ENCODE peak calls at places on chromosomes 5 and 9, in eight cellular contexts. One of them, this sample, is unnamed.
A peak's percentile ranks its signal among the peaks of the same experiment; 100 is the strongest.

GRCh38 chr9:135898634-135899407 is 8.5 kb downstream of the CAMSAP1 start:
- DNase-seq in activated naive CD4-positive, alpha-beta T cell treated with Interleukin-2 at 50 U/mL for 16 hours: no peak
- DNase-seq in NCI-H524: no peak
- DNase-seq in DMS79: no peak
- DNase-seq in amniotic stem cell: no peak
- DNase-seq in brain microvascular endothelial cell: no peak
- DNase-seq in neural crest cell: no peak
- DNase-seq in activated B cell treated with CpG ODN at 0.5 μM for 24 hours: no peak
- DNase-seq in this sample: peak; percentile 67

GRCh38 chr5:150342583-150342982 is 14.9 kb upstream of the TCOF1 start:
- DNase-seq in activated B cell treated with CpG ODN at 0.5 μM for 24 hours: no peak
- DNase-seq in brain microvascular endothelial cell: no peak
- DNase-seq in neural crest cell: no peak
- DNase-seq in amniotic stem cell: no peak
- DNase-seq in NCI-H524: no peak
- DNase-seq in DMS79: no peak
- DNase-seq in activated naive CD4-positive, alpha-beta T cell treated with Interleukin-2 at 50 U/mL for 16 hours: no peak
- DNase-seq in this sample: no peak

GRCh38 chr9:82206946-82207345 is 218.4 kb downstream of the SPATA31D1 start:
- DNase-seq in DMS79: no peak
- DNase-seq in brain microvascular endothelial cell: no peak
- DNase-seq in NCI-H524: no peak
- DNase-seq in neural crest cell: no peak
- DNase-seq in amniotic stem cell: no peak
- DNase-seq in activated naive CD4-positive, alpha-beta T cell treated with Interleukin-2 at 50 U/mL for 16 hours: no peak
- DNase-seq in activated B cell treated with CpG ODN at 0.5 μM for 24 hours: no peak
- DNase-seq in this sample: no peak

GRCh38 chr5:38926121-38926520 is 80.3 kb downstream of the OSMR start:
- DNase-seq in activated naive CD4-positive, alpha-beta T cell treated with Interleukin-2 at 50 U/mL for 16 hours: no peak
- DNase-seq in activated B cell treated with CpG ODN at 0.5 μM for 24 hours: no peak
- DNase-seq in amniotic stem cell: no peak
- DNase-seq in neural crest cell: no peak
- DNase-seq in DMS79: no peak
- DNase-seq in NCI-H524: no peak
- DNase-seq in brain microvascular endothelial cell: peak; percentile 77
- DNase-seq in this sample: peak; percentile 75

GRCh38 chr5:135724475-135725065 is 109.9 kb upstream of the SLC25A48 start:
- DNase-seq in brain microvascular endothelial cell: no peak
- DNase-seq in DMS79: no peak
- DNase-seq in activated B cell treated with CpG ODN at 0.5 μM for 24 hours: no peak
- DNase-seq in activated naive CD4-positive, alpha-beta T cell treated with Interleukin-2 at 50 U/mL for 16 hours: no peak
- DNase-seq in NCI-H524: no peak
- DNase-seq in amniotic stem cell: no peak
- DNase-seq in neural crest cell: no peak
- DNase-seq in this sample: no peak

GRCh38 chr5:6829150-6829784 is 116.0 kb downstream of the TENT4A start:
- DNase-seq in neural crest cell: no peak
- DNase-seq in DMS79: no peak
- DNase-seq in amniotic stem cell: no peak
- DNase-seq in brain microvascular endothelial cell: no peak
- DNase-seq in NCI-H524: no peak
- DNase-seq in activated B cell treated with CpG ODN at 0.5 μM for 24 hours: no peak
- DNase-seq in activated naive CD4-positive, alpha-beta T cell treated with Interleukin-2 at 50 U/mL for 16 hours: peak; percentile 67
- DNase-seq in this sample: no peak

GRCh38 chr5:122151640-122152039 is 22.3 kb downstream of the ZNF474 start:
- DNase-seq in activated naive CD4-positive, alpha-beta T cell treated with Interleukin-2 at 50 U/mL for 16 hours: no peak
- DNase-seq in amniotic stem cell: peak; percentile 34
- DNase-seq in activated B cell treated with CpG ODN at 0.5 μM for 24 hours: no peak
- DNase-seq in brain microvascular endothelial cell: peak; percentile 92
- DNase-seq in neural crest cell: no peak
- DNase-seq in DMS79: no peak
- DNase-seq in NCI-H524: no peak
- DNase-seq in this sample: peak; percentile 76

GRCh38 chr9:33445389-33445881 is 2.0 kb downstream of the AQP3 start:
- DNase-seq in neural crest cell: no peak
- DNase-seq in NCI-H524: no peak
- DNase-seq in brain microvascular endothelial cell: no peak
- DNase-seq in activated B cell treated with CpG ODN at 0.5 μM for 24 hours: no peak
- DNase-seq in activated naive CD4-positive, alpha-beta T cell treated with Interleukin-2 at 50 U/mL for 16 hours: no peak
- DNase-seq in DMS79: no peak
- DNase-seq in amniotic stem cell: no peak
- DNase-seq in this sample: no peak

GRCh38 chr9:122051401-122052346 is 41.4 kb downstream of the TTLL11 start:
- DNase-seq in brain microvascular endothelial cell: peak; percentile 38
- DNase-seq in amniotic stem cell: no peak
- DNase-seq in DMS79: no peak
- DNase-seq in neural crest cell: no peak
- DNase-seq in activated naive CD4-positive, alpha-beta T cell treated with Interleukin-2 at 50 U/mL for 16 hours: peak; percentile 63
- DNase-seq in NCI-H524: no peak
- DNase-seq in activated B cell treated with CpG ODN at 0.5 μM for 24 hours: no peak
- DNase-seq in this sample: peak; percentile 31

GRCh38 chr9:10250200-10250599 is 362.6 kb downstream of the PTPRD start:
- DNase-seq in DMS79: no peak
- DNase-seq in activated B cell treated with CpG ODN at 0.5 μM for 24 hours: no peak
- DNase-seq in amniotic stem cell: no peak
- DNase-seq in brain microvascular endothelial cell: no peak
- DNase-seq in activated naive CD4-positive, alpha-beta T cell treated with Interleukin-2 at 50 U/mL for 16 hours: no peak
- DNase-seq in NCI-H524: no peak
- DNase-seq in neural crest cell: no peak
- DNase-seq in this sample: peak; percentile 27

GRCh38 chr5:119478781-119479180 is 26.5 kb downstream of the HSD17B4 start:
- DNase-seq in neural crest cell: no peak
- DNase-seq in DMS79: no peak
- DNase-seq in amniotic stem cell: no peak
- DNase-seq in NCI-H524: no peak
- DNase-seq in activated naive CD4-positive, alpha-beta T cell treated with Interleukin-2 at 50 U/mL for 16 hours: no peak
- DNase-seq in activated B cell treated with CpG ODN at 0.5 μM for 24 hours: no peak
- DNase-seq in brain microvascular endothelial cell: no peak
- DNase-seq in this sample: no peak

GRCh38 chr9:27489087-27489876 is 34.8 kb upstream of the IFNK start:
- DNase-seq in brain microvascular endothelial cell: no peak
- DNase-seq in neural crest cell: no peak
- DNase-seq in amniotic stem cell: no peak
- DNase-seq in NCI-H524: no peak
- DNase-seq in activated B cell treated with CpG ODN at 0.5 μM for 24 hours: no peak
- DNase-seq in DMS79: no peak
- DNase-seq in activated naive CD4-positive, alpha-beta T cell treated with Interleukin-2 at 50 U/mL for 16 hours: no peak
- DNase-seq in this sample: no peak